ENCODE peak calls at places on chromosomes 1 and 21, in five cellular contexts. U, N, V, Y and I are unnamed samples.

GRCh38 chr1:212567676-212568075 is 40.9 kb upstream of the ATF3 start:
- DNase-seq in U (no peak), N (no peak), V (no peak), Y (no peak), I (no peak)

GRCh38 chr1:119712342-119713038 is 756 bp downstream of the PHGDH start:
- DNase-seq in U (peak), N (peak), V (peak), Y (peak), I (peak)

GRCh38 chr1:67371681-67372080 is 58.5 kb downstream of the SERBP1 start:
- DNase-seq in U (peak), N (no peak), V (no peak), Y (peak), I (peak)

GRCh38 chr21:33668180-33668579 is 25.9 kb downstream of the ITSN1 start:
- DNase-seq in U (no peak), N (no peak), V (no peak), Y (peak), I (no peak)

GRCh38 chr1:66365628-66366027 is 168.3 kb upstream of the SGIP1 start:
- DNase-seq in U (no peak), N (no peak), V (no peak), Y (no peak), I (peak)

GRCh38 chr1:4825841-4826450 is 171.5 kb downstream of the AJAP1 start:
- DNase-seq in U (no peak), N (peak), V (no peak), Y (peak), I (peak)

GRCh38 chr1:55070765-55071164 is 31.4 kb downstream of the PCSK9 start:
- DNase-seq in U (no peak), N (no peak), V (no peak), Y (no peak), I (no peak)

GRCh38 chr1:219460561-219461511 is 152.1 kb downstream of the ZC3H11B start:
- DNase-seq in U (no peak), N (no peak), V (no peak), Y (peak), I (peak)

GRCh38 chr1:162319510-162320160 is 57.0 kb downstream of the SPATA46 start:
- DNase-seq in U (peak), N (no peak), V (no peak), Y (peak), I (peak)

GRCh38 chr1:182789138-182790076 is at the start of gene NPL:
- DNase-seq in U (peak), N (peak), V (peak), Y (peak), I (peak)